ENCODE peak calls at places on chromosomes 6 and 20, in eight cellular contexts. One of them, this sample, is unnamed.
A peak's percentile ranks its signal among the peaks of the same experiment; 100 is the strongest.

GRCh38 chr20:55538261-55538908 is 466.9 kb downstream of the CBLN4 start:
- DNase-seq in sigmoid colon: no peak
- DNase-seq in progenitor cell of endocrine pancreas: no peak
- DNase-seq in PC-3: peak; percentile 47
- DNase-seq in B cell: no peak
- DNase-seq in heart left ventricle: no peak
- DNase-seq in stimulated activated CD8-positive, alpha-beta memory T cell treated with anti-CD3 and anti-CD28 coated beads, Interleukin-4, amount 100 ng/mL, for 1 hour: no peak
- DNase-seq in GM12865: no peak
- DNase-seq in this sample: no peak

GRCh38 chr20:52812231-52812847 is 159.8 kb upstream of the TSHZ2 start:
- DNase-seq in sigmoid colon: no peak
- DNase-seq in progenitor cell of endocrine pancreas: no peak
- DNase-seq in PC-3: no peak
- DNase-seq in B cell: no peak
- DNase-seq in heart left ventricle: no peak
- DNase-seq in stimulated activated CD8-positive, alpha-beta memory T cell treated with anti-CD3 and anti-CD28 coated beads, Interleukin-4, amount 100 ng/mL, for 1 hour: no peak
- DNase-seq in GM12865: no peak
- DNase-seq in this sample: no peak

GRCh38 chr20:50493881-50494253 is 16.3 kb upstream of the PTPN1 start:
- DNase-seq in sigmoid colon: no peak
- DNase-seq in progenitor cell of endocrine pancreas: no peak
- DNase-seq in PC-3: no peak
- DNase-seq in B cell: no peak
- DNase-seq in heart left ventricle: no peak
- DNase-seq in stimulated activated CD8-positive, alpha-beta memory T cell treated with anti-CD3 and anti-CD28 coated beads, Interleukin-4, amount 100 ng/mL, for 1 hour: no peak
- DNase-seq in GM12865: no peak
- DNase-seq in this sample: no peak

GRCh38 chr6:14066782-14067406 is 50.7 kb upstream of the CD83 start:
- DNase-seq in sigmoid colon: no peak
- DNase-seq in progenitor cell of endocrine pancreas: no peak
- DNase-seq in PC-3: peak; percentile 89
- DNase-seq in B cell: peak; percentile 73
- DNase-seq in heart left ventricle: no peak
- DNase-seq in stimulated activated CD8-positive, alpha-beta memory T cell treated with anti-CD3 and anti-CD28 coated beads, Interleukin-4, amount 100 ng/mL, for 1 hour: no peak
- DNase-seq in GM12865: peak; percentile 73
- DNase-seq in this sample: no peak

GRCh38 chr6:54617730-54618129 is 228.8 kb upstream of the FAM83B start:
- DNase-seq in sigmoid colon: no peak
- DNase-seq in progenitor cell of endocrine pancreas: no peak
- DNase-seq in PC-3: peak; percentile 63
- DNase-seq in B cell: no peak
- DNase-seq in heart left ventricle: no peak
- DNase-seq in stimulated activated CD8-positive, alpha-beta memory T cell treated with anti-CD3 and anti-CD28 coated beads, Interleukin-4, amount 100 ng/mL, for 1 hour: no peak
- DNase-seq in GM12865: no peak
- DNase-seq in this sample: no peak

GRCh38 chr6:135759831-135760230 is 91.7 kb upstream of the PDE7B start:
- DNase-seq in sigmoid colon: no peak
- DNase-seq in progenitor cell of endocrine pancreas: no peak
- DNase-seq in PC-3: peak; percentile 65
- DNase-seq in B cell: no peak
- DNase-seq in heart left ventricle: no peak
- DNase-seq in stimulated activated CD8-positive, alpha-beta memory T cell treated with anti-CD3 and anti-CD28 coated beads, Interleukin-4, amount 100 ng/mL, for 1 hour: no peak
- DNase-seq in GM12865: peak; percentile 26
- DNase-seq in this sample: no peak

GRCh38 chr6:12313992-12314589 is 23.9 kb downstream of the EDN1 start:
- DNase-seq in sigmoid colon: no peak
- DNase-seq in progenitor cell of endocrine pancreas: no peak
- DNase-seq in PC-3: peak; percentile 96
- DNase-seq in B cell: no peak
- DNase-seq in heart left ventricle: no peak
- DNase-seq in stimulated activated CD8-positive, alpha-beta memory T cell treated with anti-CD3 and anti-CD28 coated beads, Interleukin-4, amount 100 ng/mL, for 1 hour: no peak
- DNase-seq in GM12865: no peak
- DNase-seq in this sample: no peak

GRCh38 chr20:40519928-40520327 is 169.1 kb downstream of the MAFB start:
- DNase-seq in sigmoid colon: no peak
- DNase-seq in progenitor cell of endocrine pancreas: no peak
- DNase-seq in PC-3: no peak
- DNase-seq in B cell: no peak
- DNase-seq in heart left ventricle: no peak
- DNase-seq in stimulated activated CD8-positive, alpha-beta memory T cell treated with anti-CD3 and anti-CD28 coated beads, Interleukin-4, amount 100 ng/mL, for 1 hour: no peak
- DNase-seq in GM12865: no peak
- DNase-seq in this sample: no peak

GRCh38 chr20:59222982-59223610 is 59.5 kb downstream of the ZNF831 start:
- DNase-seq in sigmoid colon: no peak
- DNase-seq in progenitor cell of endocrine pancreas: no peak
- DNase-seq in PC-3: peak; percentile 40
- DNase-seq in B cell: no peak
- DNase-seq in heart left ventricle: no peak
- DNase-seq in stimulated activated CD8-positive, alpha-beta memory T cell treated with anti-CD3 and anti-CD28 coated beads, Interleukin-4, amount 100 ng/mL, for 1 hour: no peak
- DNase-seq in GM12865: no peak
- DNase-seq in this sample: no peak

GRCh38 chr6:90631046-90631445 is 44.2 kb upstream of the MAP3K7 start:
- DNase-seq in sigmoid colon: no peak
- DNase-seq in progenitor cell of endocrine pancreas: no peak
- DNase-seq in PC-3: peak; percentile 2
- DNase-seq in B cell: no peak
- DNase-seq in heart left ventricle: no peak
- DNase-seq in stimulated activated CD8-positive, alpha-beta memory T cell treated with anti-CD3 and anti-CD28 coated beads, Interleukin-4, amount 100 ng/mL, for 1 hour: no peak
- DNase-seq in GM12865: no peak
- DNase-seq in this sample: no peak

GRCh38 chr6:3912366-3913076 is 63.3 kb downstream of the FAM50B start:
- DNase-seq in sigmoid colon: no peak
- DNase-seq in progenitor cell of endocrine pancreas: no peak
- DNase-seq in PC-3: peak; percentile 32
- DNase-seq in B cell: no peak
- DNase-seq in heart left ventricle: no peak
- DNase-seq in stimulated activated CD8-positive, alpha-beta memory T cell treated with anti-CD3 and anti-CD28 coated beads, Interleukin-4, amount 100 ng/mL, for 1 hour: no peak
- DNase-seq in GM12865: no peak
- DNase-seq in this sample: no peak

GRCh38 chr6:132483779-132484679 is 28.9 kb downstream of the STX7 start:
- DNase-seq in sigmoid colon: no peak
- DNase-seq in progenitor cell of endocrine pancreas: peak; percentile 16
- DNase-seq in PC-3: peak; percentile 77
- DNase-seq in B cell: peak; percentile 78
- DNase-seq in heart left ventricle: no peak
- DNase-seq in stimulated activated CD8-positive, alpha-beta memory T cell treated with anti-CD3 and anti-CD28 coated beads, Interleukin-4, amount 100 ng/mL, for 1 hour: no peak
- DNase-seq in GM12865: peak; percentile 81
- DNase-seq in this sample: no peak

GRCh38 chr20:52003976-52004375 is 187.6 kb downstream of the ZFP64 start:
- DNase-seq in sigmoid colon: no peak
- DNase-seq in progenitor cell of endocrine pancreas: no peak
- DNase-seq in PC-3: no peak
- DNase-seq in B cell: no peak
- DNase-seq in heart left ventricle: no peak
- DNase-seq in stimulated activated CD8-positive, alpha-beta memory T cell treated with anti-CD3 and anti-CD28 coated beads, Interleukin-4, amount 100 ng/mL, for 1 hour: no peak
- DNase-seq in GM12865: no peak
- DNase-seq in this sample: no peak

GRCh38 chr20:33411136-33411690 is 9.9 kb upstream of the CDK5RAP1 start:
- DNase-seq in sigmoid colon: no peak
- DNase-seq in progenitor cell of endocrine pancreas: no peak
- DNase-seq in PC-3: no peak
- DNase-seq in B cell: no peak
- DNase-seq in heart left ventricle: no peak
- DNase-seq in stimulated activated CD8-positive, alpha-beta memory T cell treated with anti-CD3 and anti-CD28 coated beads, Interleukin-4, amount 100 ng/mL, for 1 hour: no peak
- DNase-seq in GM12865: no peak
- DNase-seq in this sample: no peak

GRCh38 chr6:16949696-16950095 is 152.2 kb upstream of the STMND1 start:
- DNase-seq in sigmoid colon: no peak
- DNase-seq in progenitor cell of endocrine pancreas: no peak
- DNase-seq in PC-3: no peak
- DNase-seq in B cell: no peak
- DNase-seq in heart left ventricle: no peak
- DNase-seq in stimulated activated CD8-positive, alpha-beta memory T cell treated with anti-CD3 and anti-CD28 coated beads, Interleukin-4, amount 100 ng/mL, for 1 hour: no peak
- DNase-seq in GM12865: no peak
- DNase-seq in this sample: no peak

GRCh38 chr6:1607557-1608221 is 2.0 kb upstream of the FOXC1 start:
- DNase-seq in sigmoid colon: peak; percentile 66
- DNase-seq in progenitor cell of endocrine pancreas: no peak
- DNase-seq in PC-3: no peak
- DNase-seq in B cell: peak; percentile 44
- DNase-seq in heart left ventricle: no peak
- DNase-seq in stimulated activated CD8-positive, alpha-beta memory T cell treated with anti-CD3 and anti-CD28 coated beads, Interleukin-4, amount 100 ng/mL, for 1 hour: no peak
- DNase-seq in GM12865: peak; percentile 22
- DNase-seq in this sample: no peak

GRCh38 chr20:35730583-35731468 is 11.2 kb downstream of the RBM39 start:
- DNase-seq in sigmoid colon: no peak
- DNase-seq in progenitor cell of endocrine pancreas: no peak
- DNase-seq in PC-3: no peak
- DNase-seq in B cell: no peak
- DNase-seq in heart left ventricle: no peak
- DNase-seq in stimulated activated CD8-positive, alpha-beta memory T cell treated with anti-CD3 and anti-CD28 coated beads, Interleukin-4, amount 100 ng/mL, for 1 hour: no peak
- DNase-seq in GM12865: no peak
- DNase-seq in this sample: no peak

GRCh38 chr6:160030103-160030502 is 61.2 kb downstream of the IGF2R start:
- DNase-seq in sigmoid colon: peak; percentile 91
- DNase-seq in progenitor cell of endocrine pancreas: no peak
- DNase-seq in PC-3: peak; percentile 91
- DNase-seq in B cell: no peak
- DNase-seq in heart left ventricle: peak; percentile 91
- DNase-seq in stimulated activated CD8-positive, alpha-beta memory T cell treated with anti-CD3 and anti-CD28 coated beads, Interleukin-4, amount 100 ng/mL, for 1 hour: no peak
- DNase-seq in GM12865: no peak
- DNase-seq in this sample: no peak

GRCh38 chr6:131914234-131914633 is 36.9 kb downstream of the CCN2 start:
- DNase-seq in sigmoid colon: no peak
- DNase-seq in progenitor cell of endocrine pancreas: no peak
- DNase-seq in PC-3: peak; percentile 71
- DNase-seq in B cell: no peak
- DNase-seq in heart left ventricle: no peak
- DNase-seq in stimulated activated CD8-positive, alpha-beta memory T cell treated with anti-CD3 and anti-CD28 coated beads, Interleukin-4, amount 100 ng/mL, for 1 hour: no peak
- DNase-seq in GM12865: no peak
- DNase-seq in this sample: no peak

GRCh38 chr6:123811378-123811777 is 7.7 kb downstream of the NKAIN2 start:
- DNase-seq in sigmoid colon: no peak
- DNase-seq in progenitor cell of endocrine pancreas: no peak
- DNase-seq in PC-3: no peak
- DNase-seq in B cell: no peak
- DNase-seq in heart left ventricle: no peak
- DNase-seq in stimulated activated CD8-positive, alpha-beta memory T cell treated with anti-CD3 and anti-CD28 coated beads, Interleukin-4, amount 100 ng/mL, for 1 hour: no peak
- DNase-seq in GM12865: no peak
- DNase-seq in this sample: no peak

GRCh38 chr6:112360498-112360897 is 13.4 kb downstream of the RFPL4B start:
- DNase-seq in sigmoid colon: no peak
- DNase-seq in progenitor cell of endocrine pancreas: no peak
- DNase-seq in PC-3: no peak
- DNase-seq in B cell: no peak
- DNase-seq in heart left ventricle: no peak
- DNase-seq in stimulated activated CD8-positive, alpha-beta memory T cell treated with anti-CD3 and anti-CD28 coated beads, Interleukin-4, amount 100 ng/mL, for 1 hour: no peak
- DNase-seq in GM12865: no peak
- DNase-seq in this sample: no peak

GRCh38 chr6:25312034-25312620 is 33.0 kb downstream of the CARMIL1 start:
- DNase-seq in sigmoid colon: no peak
- DNase-seq in progenitor cell of endocrine pancreas: no peak
- DNase-seq in PC-3: peak; percentile 95
- DNase-seq in B cell: no peak
- DNase-seq in heart left ventricle: no peak
- DNase-seq in stimulated activated CD8-positive, alpha-beta memory T cell treated with anti-CD3 and anti-CD28 coated beads, Interleukin-4, amount 100 ng/mL, for 1 hour: no peak
- DNase-seq in GM12865: no peak
- DNase-seq in this sample: no peak

GRCh38 chr6:159978291-159979135 is 9.6 kb downstream of the IGF2R start:
- DNase-seq in sigmoid colon: peak; percentile 48
- DNase-seq in progenitor cell of endocrine pancreas: no peak
- DNase-seq in PC-3: peak; percentile 67
- DNase-seq in B cell: peak; percentile 33
- DNase-seq in heart left ventricle: peak; percentile 30
- DNase-seq in stimulated activated CD8-positive, alpha-beta memory T cell treated with anti-CD3 and anti-CD28 coated beads, Interleukin-4, amount 100 ng/mL, for 1 hour: no peak
- DNase-seq in GM12865: peak; percentile 81
- DNase-seq in this sample: no peak

GRCh38 chr6:36641543-36641942 is 37.0 kb upstream of the CDKN1A start:
- DNase-seq in sigmoid colon: no peak
- DNase-seq in progenitor cell of endocrine pancreas: no peak
- DNase-seq in PC-3: no peak
- DNase-seq in B cell: no peak
- DNase-seq in heart left ventricle: no peak
- DNase-seq in stimulated activated CD8-positive, alpha-beta memory T cell treated with anti-CD3 and anti-CD28 coated beads, Interleukin-4, amount 100 ng/mL, for 1 hour: no peak
- DNase-seq in GM12865: no peak
- DNase-seq in this sample: no peak

GRCh38 chr6:106275692-106276091 is 49.9 kb downstream of the ATG5 start:
- DNase-seq in sigmoid colon: no peak
- DNase-seq in progenitor cell of endocrine pancreas: no peak
- DNase-seq in PC-3: peak; percentile 76
- DNase-seq in B cell: no peak
- DNase-seq in heart left ventricle: no peak
- DNase-seq in stimulated activated CD8-positive, alpha-beta memory T cell treated with anti-CD3 and anti-CD28 coated beads, Interleukin-4, amount 100 ng/mL, for 1 hour: no peak
- DNase-seq in GM12865: peak; percentile 14
- DNase-seq in this sample: no peak

GRCh38 chr6:3467996-3468395 is 11.1 kb upstream of the SLC22A23 start:
- DNase-seq in sigmoid colon: no peak
- DNase-seq in progenitor cell of endocrine pancreas: no peak
- DNase-seq in PC-3: no peak
- DNase-seq in B cell: no peak
- DNase-seq in heart left ventricle: no peak
- DNase-seq in stimulated activated CD8-positive, alpha-beta memory T cell treated with anti-CD3 and anti-CD28 coated beads, Interleukin-4, amount 100 ng/mL, for 1 hour: no peak
- DNase-seq in GM12865: no peak
- DNase-seq in this sample: no peak

GRCh38 chr20:53872561-53873248 is 197.7 kb downstream of the BCAS1 start:
- DNase-seq in sigmoid colon: no peak
- DNase-seq in progenitor cell of endocrine pancreas: no peak
- DNase-seq in PC-3: no peak
- DNase-seq in B cell: peak; percentile 53
- DNase-seq in heart left ventricle: no peak
- DNase-seq in stimulated activated CD8-positive, alpha-beta memory T cell treated with anti-CD3 and anti-CD28 coated beads, Interleukin-4, amount 100 ng/mL, for 1 hour: no peak
- DNase-seq in GM12865: peak; percentile 73
- DNase-seq in this sample: no peak

GRCh38 chr6:127971945-127972391 is 71.1 kb upstream of the THEMIS start:
- DNase-seq in sigmoid colon: no peak
- DNase-seq in progenitor cell of endocrine pancreas: no peak
- DNase-seq in PC-3: peak; percentile 89
- DNase-seq in B cell: no peak
- DNase-seq in heart left ventricle: no peak
- DNase-seq in stimulated activated CD8-positive, alpha-beta memory T cell treated with anti-CD3 and anti-CD28 coated beads, Interleukin-4, amount 100 ng/mL, for 1 hour: peak; percentile 15
- DNase-seq in GM12865: peak; percentile 21
- DNase-seq in this sample: no peak

GRCh38 chr6:137269347-137269746 is 50.2 kb upstream of the IFNGR1 start:
- DNase-seq in sigmoid colon: no peak
- DNase-seq in progenitor cell of endocrine pancreas: no peak
- DNase-seq in PC-3: no peak
- DNase-seq in B cell: no peak
- DNase-seq in heart left ventricle: no peak
- DNase-seq in stimulated activated CD8-positive, alpha-beta memory T cell treated with anti-CD3 and anti-CD28 coated beads, Interleukin-4, amount 100 ng/mL, for 1 hour: no peak
- DNase-seq in GM12865: no peak
- DNase-seq in this sample: no peak